ENCODE peak calls at places on chromosome 12, in seven cellular contexts. B is iPS DF 6.9, R is mammary epithelial cell, D is suprapubic skin, W is MM.1S, N is IMR-90, U is HCT116. F is an unnamed sample. For H3K4me1, the result is how much of the 10 kb centered on the place peaks cover.

GRCh38 chr12:39033789-39034188 is 128.4 kb upstream of the CPNE8 start:
- DNase-seq in B (no peak), R (no peak), D (no peak), W (no peak), N (no peak), U (no peak), F (no peak)

GRCh38 chr12:106445981-106446380 is 88.4 kb downstream of the POLR3B start:
- DNase-seq in B (no peak), R (no peak), D (no peak), W (no peak), N (no peak), U (no peak), F (no peak)

GRCh38 chr12:131830335-131831020 is 2.3 kb downstream of the MMP17 start:
- DNase-seq in B (no peak), R (peak), D (peak), W (peak), N (peak), U (peak), F (peak)

GRCh38 chr12:102371177-102371576 is 109.2 kb downstream of the IGF1 start:
- DNase-seq in B (no peak), R (peak), D (no peak), W (no peak), N (no peak), U (no peak), F (no peak)

GRCh38 chr12:69987453-69988102 is 162.6 kb downstream of the MYRFL start:
- DNase-seq in B (no peak), R (peak), D (no peak), W (no peak), N (peak), U (peak), F (no peak)

GRCh38 chr12:530308-530707 is 70.6 kb downstream of the B4GALNT3 start:
- DNase-seq in B (no peak), R (peak), D (no peak), W (no peak), N (no peak), U (no peak), F (no peak)

GRCh38 chr12:7129647-7130536 is at the start of gene CLSTN3:
- DNase-seq in B (no peak), R (peak), D (peak), W (peak), N (peak), U (no peak), F (peak)

GRCh38 chr12:97912943-97913342 is 450.3 kb downstream of the RMST start:
- DNase-seq in B (no peak), R (peak), D (peak), W (no peak), N (no peak), U (no peak), F (peak)

GRCh38 chr12:128076188-128076587 is 190.8 kb upstream of the TMEM132C start:
- DNase-seq in B (no peak), R (no peak), D (no peak), W (no peak), N (no peak), U (no peak), F (no peak)

GRCh38 chr12:32505546-32505945 is 106.2 kb downstream of the FGD4 start:
- DNase-seq in B (no peak), R (no peak), D (no peak), W (no peak), N (no peak), U (no peak), F (no peak)
- H3K4me1 ChIP-seq in B (under half), R (under half), D (half or more), W (under half), N (under half), U (under half), F (under half)

DNA sequence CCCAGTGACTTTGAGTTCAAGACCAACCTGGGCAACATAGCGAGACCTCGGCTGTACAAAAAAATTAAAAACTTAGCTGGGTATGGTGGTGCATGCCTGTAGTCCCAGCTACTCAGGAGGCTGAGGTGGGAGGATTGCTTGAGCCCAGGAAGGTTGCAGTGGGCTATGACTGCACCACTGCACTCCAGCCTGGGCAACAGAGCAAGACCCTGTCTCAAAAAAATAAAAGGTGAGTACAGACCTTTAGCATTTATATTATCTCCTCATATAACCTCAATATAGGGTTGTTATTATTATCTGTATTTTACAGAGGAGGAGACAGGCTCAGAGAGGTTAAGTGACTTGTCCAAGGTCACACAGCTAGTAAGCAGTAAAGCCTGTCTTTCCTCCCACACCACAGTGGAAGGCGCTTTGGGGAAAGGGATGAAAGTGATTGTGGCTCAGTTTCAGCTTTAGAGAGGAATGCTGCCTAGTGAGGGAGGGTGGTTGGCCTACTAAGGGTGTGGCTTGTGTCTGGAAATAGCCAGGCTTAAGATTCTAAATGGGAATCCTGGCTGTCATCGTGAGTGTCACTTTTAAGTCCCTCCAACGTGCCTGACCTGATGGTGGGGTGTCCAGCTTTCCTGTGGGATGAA is 7.2 kb downstream of the TPCN1 start:
- DNase-seq in B (no peak), R (peak), D (no peak), W (no peak), N (no peak), U (no peak), F (peak)
- H3K4me1 ChIP-seq in B (under half), R (under half), D (under half), W (under half), N (under half), U (under half), F (under half)

GRCh38 chr12:1767407-1768090 is 52.8 kb upstream of the LRTM2 start:
- DNase-seq in B (no peak), R (no peak), D (no peak), W (no peak), N (no peak), U (no peak), F (no peak)

GRCh38 chr12:1768585-1768984 is 51.8 kb upstream of the LRTM2 start:
- DNase-seq in B (no peak), R (no peak), D (no peak), W (no peak), N (no peak), U (no peak), F (no peak)

GRCh38 chr12:1761857-1762256 is 58.5 kb upstream of the LRTM2 start:
- DNase-seq in B (no peak), R (no peak), D (no peak), W (no peak), N (no peak), U (no peak), F (no peak)

GRCh38 chr12:1769809-1770494 is 50.4 kb upstream of the LRTM2 start:
- DNase-seq in B (no peak), R (no peak), D (no peak), W (no peak), N (peak), U (no peak), F (no peak)

GRCh38 chr12:1766110-1766509 is 54.3 kb upstream of the LRTM2 start:
- DNase-seq in B (no peak), R (no peak), D (no peak), W (no peak), N (no peak), U (no peak), F (no peak)
- H3K4me1 ChIP-seq in B (under half), R (under half), D (under half), W (under half), N (under half), U (under half), F (under half)

DNA sequence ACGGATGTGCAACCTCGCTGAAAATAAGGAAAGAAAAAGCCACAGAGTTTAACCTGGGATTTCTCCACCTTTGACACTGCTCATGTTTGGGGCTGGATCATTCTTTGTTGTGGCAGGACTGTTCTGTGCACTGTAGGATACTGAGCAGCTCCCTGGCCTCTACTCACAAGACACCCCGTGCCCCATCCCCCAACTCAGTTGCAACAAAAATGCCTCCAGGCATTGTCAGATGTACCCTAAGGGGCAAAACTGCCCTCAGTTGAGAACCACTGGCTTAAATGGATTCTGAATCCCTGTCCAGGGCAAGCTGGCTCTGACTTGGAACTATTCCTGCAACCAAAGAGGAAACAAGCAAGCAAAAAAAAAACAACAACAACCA is 2.1 kb downstream of the GLTP start:
- DNase-seq in B (no peak), R (no peak), D (no peak), W (no peak), N (no peak), U (no peak), F (no peak)
- H3K4me1 ChIP-seq in B (under half), R (under half), D (half or more), W (under half), N (under half), U (under half), F (under half)

GRCh38 chr12:75366629-75367028 is 24.3 kb upstream of the GLIPR1L2 start:
- DNase-seq in B (peak), R (no peak), D (no peak), W (no peak), N (peak), U (no peak), F (no peak)

GRCh38 chr12:75360920-75361319 is 26.4 kb downstream of the GLIPR1L1 start:
- DNase-seq in B (no peak), R (no peak), D (no peak), W (peak), N (no peak), U (no peak), F (no peak)

GRCh38 chr12:75364918-75365317 is 26.0 kb upstream of the GLIPR1L2 start:
- DNase-seq in B (no peak), R (no peak), D (no peak), W (no peak), N (peak), U (no peak), F (no peak)

DNA sequence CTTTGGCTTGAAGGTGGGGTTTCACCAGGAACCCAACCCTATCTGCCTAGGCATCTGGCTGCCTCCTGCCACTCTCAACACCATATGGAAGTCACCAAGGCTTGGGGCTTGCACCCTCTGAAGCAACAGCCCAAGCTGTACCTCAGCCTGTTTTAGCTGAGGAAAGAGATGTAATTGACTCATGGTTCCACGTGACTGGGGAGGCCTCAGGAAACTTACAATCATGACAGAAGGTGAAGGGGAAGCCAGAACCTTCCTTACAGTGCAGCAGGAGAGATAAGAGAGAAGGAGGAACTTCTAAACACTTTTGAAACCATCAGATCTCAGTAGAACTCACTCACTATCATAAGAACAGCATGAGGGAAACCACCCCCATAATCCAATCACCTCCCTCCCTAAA is 26.9 kb downstream of the GLIPR1L1 start:
- DNase-seq in B (no peak), R (no peak), D (no peak), W (peak), N (no peak), U (no peak), F (no peak)
- H3K4me1 ChIP-seq in B (under half), R (under half), D (under half), W (under half), N (under half), U (under half), F (under half)

F was measured in right cardiac atrium.